ENCODE peak calls at places on chromosomes 4 and X, in six cellular contexts. I, N, B, A, H and Y are unnamed samples.

GRCh38 chrX:153870288-153870690 is 15.7 kb downstream of the L1CAM start:
- DNase-seq in B (no peak), H (no peak), I (no peak), N (no peak), A (no peak), Y (no peak)

GRCh38 chr4:68904786-68905185 is 46.8 kb downstream of the UGT2A3 start:
- DNase-seq in N (no peak), B (no peak), A (no peak), I (no peak), H (peak; percentile 41), Y (no peak)

GRCh38 chr4:107823870-107824366 is 814 bp upstream of the SGMS2 start:
- DNase-seq in A (no peak), I (no peak), B (no peak), N (no peak), H (no peak), Y (no peak)

GRCh38 chr4:1109332-1109731 is 4.0 kb downstream of the RNF212 start:
- DNase-seq in A (no peak), I (no peak), B (no peak), H (no peak), N (no peak), Y (no peak)

GRCh38 chr4:40264995-40265909 is 68.4 kb downstream of the RHOH start:
- DNase-seq in H (no peak), B (peak; percentile 40), I (peak; percentile 60), N (no peak), A (peak; percentile 70), Y (peak; percentile 78)

GRCh38 chrX:13401724-13402123 is 81.9 kb upstream of the ATXN3L start:
- DNase-seq in I (no peak), B (no peak), A (no peak), H (no peak), N (no peak), Y (no peak)

GRCh38 chrX:42378857-42379256 is 399.1 kb downstream of the PPP1R2C start:
- DNase-seq in N (no peak), H (no peak), A (no peak), I (no peak), B (no peak), Y (no peak)

GRCh38 chrX:40550069-40550468 is 30.7 kb upstream of the ATP6AP2 start:
- DNase-seq in H (no peak), I (no peak), N (no peak), B (no peak), A (peak; percentile 90), Y (no peak)

GRCh38 chrX:2457289-2458133 is 43.3 kb downstream of the DHRSX start:
- DNase-seq in H (no peak), N (no peak), A (no peak), I (no peak), B (no peak), Y (no peak)

GRCh38 chrX:105553118-105553517 is 269.2 kb upstream of the NRK start:
- DNase-seq in H (no peak), B (no peak), A (no peak), I (no peak), N (no peak), Y (no peak)

GRCh38 chr4:74555231-74555630 is 110.3 kb downstream of the AREG start:
- DNase-seq in B (no peak), A (no peak), I (no peak), H (no peak), N (no peak), Y (no peak)

GRCh38 chr4:164396439-164396838 is 357.5 kb upstream of the SMIM31 start:
- DNase-seq in N (no peak), H (no peak), B (no peak), I (no peak), A (no peak), Y (no peak)

GRCh38 chrX:23334871-23335599 is 386 bp downstream of the PTCHD1 start:
- DNase-seq in N (no peak), B (no peak), H (no peak), I (no peak), A (no peak), Y (no peak)

GRCh38 chr4:169040559-169041261 is 30.7 kb upstream of the CBR4 start:
- DNase-seq in A (no peak), H (no peak), I (no peak), B (no peak), N (no peak), Y (no peak)

GRCh38 chr4:186712690-186713089 is 11.0 kb downstream of the FAT1 start:
- DNase-seq in H (no peak), A (no peak), N (no peak), I (peak; percentile 22), B (no peak), Y (no peak)

GRCh38 chrX:143429021-143429570 is 88.2 kb downstream of the SPANXN3 start:
- DNase-seq in A (no peak), N (no peak), I (peak; percentile 15), H (no peak), B (no peak), Y (no peak)

GRCh38 chr4:8123389-8123788 is 35.2 kb downstream of the ABLIM2 start:
- DNase-seq in N (no peak), A (peak; percentile 36), H (no peak), B (no peak), I (peak; percentile 36), Y (no peak)

GRCh38 chr4:124703154-124703553 is 9.4 kb downstream of the ANKRD50 start:
- DNase-seq in I (no peak), A (no peak), B (no peak), H (no peak), N (no peak), Y (no peak)

GRCh38 chr4:137794779-137795178 is 262.5 kb upstream of the PCDH18 start:
- DNase-seq in A (no peak), I (peak; percentile 2), N (no peak), H (no peak), B (peak; percentile 14), Y (no peak)

GRCh38 chrX:1493317-1493856 is 40.7 kb upstream of the ASMTL start:
- DNase-seq in A (no peak), B (no peak), I (no peak), H (no peak), N (no peak), Y (no peak)

GRCh38 chrX:2819345-2820130 is 9.2 kb upstream of the GYG2 start:
- DNase-seq in I (peak; percentile 42), A (no peak), B (peak; percentile 21), N (no peak), H (no peak), Y (no peak)

GRCh38 chrX:140507982-140508305 is 3.1 kb upstream of the SOX3 start:
- DNase-seq in I (no peak), A (no peak), N (peak; percentile 37), H (no peak), B (no peak), Y (no peak)

GRCh38 chr4:137587796-137588195 is 55.5 kb upstream of the PCDH18 start:
- DNase-seq in B (no peak), I (no peak), N (no peak), H (no peak), A (no peak), Y (no peak)

GRCh38 chr4:164935363-164935762 is 42.1 kb downstream of the TRIM61 start:
- DNase-seq in N (no peak), A (no peak), H (no peak), B (no peak), I (no peak), Y (no peak)

GRCh38 chr4:159012381-159012780 is 90.5 kb upstream of the RAPGEF2 start:
- DNase-seq in I (no peak), A (no peak), H (no peak), N (no peak), B (no peak), Y (no peak)

GRCh38 chrX:50881028-50881427 is 29.5 kb upstream of the BMP15 start:
- DNase-seq in B (no peak), H (no peak), I (no peak), A (no peak), N (no peak), Y (no peak)

GRCh38 chr4:10106421-10107039 is 10.1 kb downstream of the WDR1 start:
- DNase-seq in N (peak; percentile 69), A (no peak), B (peak; percentile 98), H (peak; percentile 45), I (peak; percentile 94), Y (peak; percentile 14)

GRCh38 chr4:169208090-169208455 is 62.7 kb downstream of the SH3RF1 start:
- DNase-seq in A (no peak), H (no peak), I (peak; percentile 52), B (peak; percentile 73), N (no peak), Y (no peak)

GRCh38 chr4:47031713-47032404 is 492 bp downstream of the GABRB1 start:
- DNase-seq in A (no peak), N (no peak), B (no peak), I (peak; percentile 2), H (no peak), Y (no peak)

GRCh38 chrX:46488712-46489111 is 56.5 kb downstream of the ZNF674 start:
- DNase-seq in H (no peak), I (no peak), B (no peak), A (no peak), N (no peak), Y (no peak)

GRCh38 chr4:151314509-151314908 is 10.9 kb downstream of the SH3D19 start:
- DNase-seq in B (no peak), A (no peak), H (no peak), I (no peak), N (no peak), Y (no peak)

GRCh38 chrX:51834076-51834475 is 59.3 kb upstream of the MAGED1 start:
- DNase-seq in A (no peak), N (no peak), B (no peak), H (no peak), I (no peak), Y (no peak)

GRCh38 chrX:29518100-29518499 is 697.3 kb upstream of the MAGEB2 start:
- DNase-seq in B (no peak), H (no peak), A (no peak), I (no peak), N (no peak), Y (no peak)
- TF ChIP-seq CTCF in B (no peak), H (no peak), A (no peak), I (no peak), N (no peak), Y (no peak)

GRCh38 chr4:78923459-78924312 is 15.6 kb downstream of the PAQR3 start:
- DNase-seq in B (no peak), N (no peak), I (no peak), A (no peak), H (no peak), Y (no peak)
- TF ChIP-seq CTCF in B (no peak), N (no peak), I (no peak), A (peak; percentile 36), H (no peak), Y (no peak)

GRCh38 chr4:180150818-180151217 is 2092.4 kb upstream of the TENM3 start:
- DNase-seq in N (no peak), I (no peak), A (no peak), H (no peak), B (peak; percentile 36), Y (no peak)
- TF ChIP-seq CTCF in N (no peak), I (no peak), A (peak; percentile 44), H (no peak), B (peak; percentile 26), Y (no peak)

DNA sequence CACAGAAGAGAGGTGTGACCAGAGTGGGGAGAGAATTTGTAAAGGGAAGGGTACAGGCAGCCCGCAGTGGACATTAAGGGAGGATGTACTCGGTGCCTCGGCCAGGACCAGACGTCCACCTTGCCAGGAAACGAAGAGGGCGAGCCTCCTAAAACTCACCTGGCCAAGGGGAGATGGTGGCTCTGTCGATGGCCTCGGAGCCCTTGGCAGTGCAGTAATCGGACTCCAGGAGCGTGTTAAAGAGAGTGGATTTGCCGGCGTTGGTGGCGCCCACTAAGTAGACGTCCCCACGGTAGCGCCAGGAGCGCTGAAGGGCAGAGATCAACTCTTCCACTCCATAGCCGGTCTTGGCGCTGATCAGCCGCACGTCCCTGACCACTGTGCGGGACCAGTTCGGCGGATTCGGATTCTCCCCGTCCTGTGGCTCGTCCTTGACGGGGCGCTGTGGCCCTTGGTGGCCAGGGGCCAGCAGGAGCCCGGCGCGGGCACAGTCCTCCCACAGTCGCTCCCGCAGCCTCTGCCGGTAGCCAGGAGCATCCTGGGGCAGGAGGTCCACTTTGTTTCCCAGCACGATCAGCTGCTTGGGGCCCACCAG is 1.0 kb downstream of the NOA1 start:
- DNase-seq in I (no peak), N (no peak), B (no peak), A (no peak), H (peak; percentile 22), Y (no peak)
- TF ChIP-seq CTCF in I (no peak), N (no peak), B (no peak), A (no peak), H (no peak), Y (no peak)